ENCODE peak calls at places on chromosomes 4 and X, in nine cellular contexts. D is IMR-90, M is fibroblast of lung, N is A549, C is ascending aorta, I is Peyer's patch, B is heart right ventricle, L is mucosa of descending colon, S is breast epithelium. H is an unnamed sample.

GRCh38 chr4:5524451-5524850 is 183.9 kb downstream of the EVC2 start:
- DNase-seq in D (no peak), S (peak; percentile 81), B (no peak), M (peak; percentile 15), C (no peak), I (no peak), L (no peak), N (no peak), H (no peak)

GRCh38 chr4:149047368-149047767 is 605.2 kb upstream of the NR3C2 start:
- DNase-seq in C (no peak), I (no peak), B (no peak), M (peak; percentile 72), N (no peak), D (peak; percentile 47), L (no peak), S (no peak), H (no peak)

GRCh38 chr4:158624889-158625478 is 46.7 kb downstream of the C4orf46 start:
- DNase-seq in C (no peak), L (no peak), S (no peak), I (no peak), B (peak; percentile 19), D (peak; percentile 73), M (peak; percentile 64), N (peak; percentile 70), H (no peak)

GRCh38 chr4:159101983-159102622 is 776 bp upstream of the RAPGEF2 start:
- DNase-seq in M (no peak), L (no peak), S (no peak), N (peak; percentile 4), I (no peak), D (no peak), C (no peak), B (no peak), H (no peak)

GRCh38 chrX:56564921-56565861 is 1.8 kb downstream of the UBQLN2 start:
- DNase-seq in I (no peak), C (no peak), B (no peak), D (peak; percentile 5), S (no peak), L (peak; percentile 33), N (peak; percentile 2), M (peak; percentile 6), H (no peak)

GRCh38 chrX:101749436-101749835 is 89.8 kb upstream of the ARMCX2 start:
- DNase-seq in I (no peak), S (no peak), L (no peak), D (no peak), M (peak; percentile 17), N (peak; percentile 1), C (no peak), B (no peak), H (no peak)

GRCh38 chrX:9562851-9563250 is 98.0 kb downstream of the TBL1X start:
- DNase-seq in M (peak; percentile 94), D (peak; percentile 89), N (peak; percentile 83), S (peak; percentile 60), C (no peak), L (no peak), B (no peak), I (no peak), H (no peak)

GRCh38 chr4:173146456-173146855 is 22.2 kb upstream of the GALNT7 start:
- DNase-seq in S (no peak), D (no peak), B (no peak), L (no peak), M (no peak), N (no peak), C (no peak), I (no peak), H (no peak)

GRCh38 chrX:3697220-3697684 is 16.2 kb downstream of the PRKX start:
- DNase-seq in B (no peak), S (no peak), C (no peak), I (no peak), N (no peak), M (no peak), D (no peak), L (no peak), H (no peak)

GRCh38 chrX:40947276-40947675 is 138.0 kb upstream of the USP9X start:
- DNase-seq in L (no peak), D (peak; percentile 77), M (peak; percentile 83), N (no peak), I (no peak), C (no peak), S (peak; percentile 28), B (no peak), H (no peak)

GRCh38 chrX:69065451-69065850 is 99.8 kb downstream of the PJA1 start:
- DNase-seq in N (peak; percentile 6), D (peak; percentile 50), L (no peak), M (peak; percentile 60), C (no peak), S (peak; percentile 11), B (no peak), I (peak; percentile 14), H (no peak)

GRCh38 chrX:155888139-155888538 is 7.0 kb downstream of the VAMP7 start:
- DNase-seq in I (no peak), S (no peak), D (peak; percentile 87), N (peak; percentile 60), B (no peak), L (no peak), M (peak; percentile 82), C (no peak), H (no peak)

DNA sequence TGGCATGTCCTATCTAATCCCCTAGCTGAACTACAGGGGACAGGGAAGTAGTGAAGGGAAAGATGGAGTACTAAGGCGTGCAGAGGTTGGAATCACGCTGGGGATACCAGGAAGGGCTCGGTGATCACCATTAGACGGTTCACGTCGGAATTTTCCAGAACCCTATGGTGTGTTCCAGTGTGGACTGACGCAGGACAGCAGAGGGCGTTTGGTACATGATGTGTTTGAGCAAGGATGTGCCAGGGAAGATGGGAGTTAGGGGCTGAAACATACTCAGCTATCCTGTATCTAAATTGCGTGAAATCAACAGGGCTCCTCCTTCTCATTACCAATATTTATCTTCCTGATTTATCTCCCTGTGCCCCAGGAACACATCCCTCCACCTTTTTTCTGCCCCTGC is 33.7 kb downstream of the PRPS2 start:
- DNase-seq in B (no peak), L (no peak), D (no peak), C (no peak), N (peak; percentile 14), I (no peak), S (no peak), M (no peak), H (no peak)
- TF ChIP-seq CTCF in B (no peak), L (no peak), D (no peak), C (no peak), N (no peak), I (no peak), S (no peak), M (no peak), H (no peak)

GRCh38 chr4:8197521-8197920 is 1.6 kb upstream of the SH3TC1 start:
- DNase-seq in L (no peak), S (no peak), D (no peak), N (no peak), C (no peak), I (no peak), B (no peak), M (no peak), H (peak; percentile 65)
- H3K4me1 ChIP-seq in L (peaks cover 22% of the 10 kb centered on the region), S (no peaks in the 10 kb centered on the region), D (peaks cover 14% of the 10 kb centered on the region), N (peaks cover 33% of the 10 kb centered on the region), C (peaks cover 8% of the 10 kb centered on the region), I (no peaks in the 10 kb centered on the region), B (peaks cover 63% of the 10 kb centered on the region), M (peaks cover 23% of the 10 kb centered on the region), H (peaks cover 28% of the 10 kb centered on the region)

GRCh38 chrX:24148535-24149345 is 789 bp upstream of the ZFX start:
- DNase-seq in B (peak; percentile 16), N (peak; percentile 63), D (peak; percentile 61), C (no peak), S (peak; percentile 17), M (peak; percentile 70), L (no peak), I (no peak), H (no peak)

GRCh38 chrX:24149346-24150050 is at the start of gene ZFX:
- DNase-seq in S (peak; percentile 62), L (peak; percentile 90), D (peak; percentile 63), M (peak; percentile 76), I (peak; percentile 85), B (peak; percentile 49), C (no peak), N (peak; percentile 74), H (peak; percentile 90)

GRCh38 chrX:24151513-24151912 is 2.0 kb downstream of the ZFX start:
- DNase-seq in N (peak; percentile 29), L (no peak), C (no peak), M (no peak), D (no peak), B (no peak), I (no peak), S (no peak), H (no peak)

GRCh38 chrX:24148118-24148517 is 1.4 kb upstream of the ZFX start:
- DNase-seq in C (no peak), N (no peak), B (no peak), I (no peak), M (no peak), D (peak; percentile 11), S (no peak), L (no peak), H (no peak)

DNA sequence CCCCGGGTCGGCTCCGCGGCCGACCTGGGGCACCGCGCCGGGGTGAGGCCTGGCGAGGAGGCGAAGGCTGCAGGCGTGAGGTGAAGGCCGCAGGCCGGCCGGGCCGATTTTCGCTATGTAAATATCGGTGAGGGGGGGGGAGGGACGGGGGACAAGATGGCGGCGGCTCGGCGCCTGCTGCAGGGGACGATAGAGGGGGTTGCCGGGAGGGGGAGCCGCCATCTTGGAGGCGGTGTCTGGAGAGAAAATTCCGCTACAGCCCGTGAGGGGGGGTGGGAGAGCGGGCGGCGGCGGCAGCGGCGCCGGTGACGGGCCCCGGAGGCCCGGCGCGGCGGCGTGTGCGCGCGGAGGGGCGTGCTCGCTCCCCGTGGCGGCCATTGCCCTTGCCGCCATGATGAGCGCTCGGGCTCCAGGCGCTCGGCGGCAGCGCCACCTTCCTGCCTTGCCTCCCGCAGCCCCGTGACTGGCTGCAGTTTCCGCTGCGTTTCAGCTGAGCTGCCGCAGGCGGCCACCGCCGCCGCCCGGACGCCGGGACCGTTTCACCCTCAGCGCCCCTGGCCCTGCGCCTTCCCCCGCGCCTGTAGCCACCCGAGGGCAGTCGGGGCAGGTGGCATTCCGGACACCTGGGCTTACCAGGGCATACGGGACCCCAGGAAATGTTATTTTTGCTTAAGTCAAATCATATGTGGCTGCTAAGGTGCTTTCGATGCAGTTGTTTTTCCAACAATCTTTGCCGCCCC is 692 bp downstream of the ZFX start:
- DNase-seq in D (peak; percentile 92), I (peak; percentile 96), N (peak; percentile 94), S (peak; percentile 88), L (peak; percentile 95), C (peak; percentile 71), M (peak; percentile 92), B (peak; percentile 85), H (peak; percentile 94)
- TF ChIP-seq CTCF in D (peak; percentile 61), I (peak; percentile 74), N (peak; percentile 41), S (peak; percentile 43), L (no peak), C (peak; percentile 57), M (peak; percentile 17), B (no peak), H (peak; percentile 26)

DNA sequence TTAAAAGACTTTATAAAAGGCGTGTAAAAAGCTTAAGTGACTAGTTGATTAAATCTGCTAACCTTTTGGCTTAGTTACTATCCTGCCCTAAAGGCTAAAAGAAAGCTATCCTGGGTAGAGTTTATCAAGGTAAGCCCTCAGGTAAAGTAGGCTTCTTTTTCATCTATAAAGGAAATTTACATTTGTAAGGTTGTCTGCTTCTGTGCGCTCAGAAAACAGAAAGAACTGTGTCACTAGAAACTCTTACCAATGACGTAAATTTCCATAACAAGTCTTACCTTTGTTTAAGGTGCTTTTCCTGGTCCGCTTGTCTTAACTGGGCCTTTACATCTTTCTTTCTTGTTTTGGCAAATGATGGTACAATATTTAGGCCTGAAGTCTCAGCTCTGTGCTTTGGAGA is 37.7 kb upstream of the FGF2 start:
- DNase-seq in M (no peak), S (no peak), I (no peak), C (no peak), B (no peak), L (no peak), D (no peak), N (no peak), H (no peak)
- H3K4me1 ChIP-seq in M (peaks cover 2% of the 10 kb centered on the region), S (no peaks in the 10 kb centered on the region), I (no peaks in the 10 kb centered on the region), C (no peaks in the 10 kb centered on the region), B (peaks cover 4% of the 10 kb centered on the region), L (peaks cover 2% of the 10 kb centered on the region), D (peaks cover 2% of the 10 kb centered on the region), N (peaks cover 20% of the 10 kb centered on the region), H (no peaks in the 10 kb centered on the region)